ENCODE peak calls at places on chromosomes 6 and 20, in nine cellular contexts. T is KBM-7; M is caudate nucleus; Z is NCI-H2029; H is germinal center; P is upper lobe of right lung; O is glomerular endothelial cell; R is OCI-LY7; B is stimulated activated CD4-positive, alpha-beta T cell treated with anti-CD3 and anti-CD28 coated beads, Interleukin-15, amount 100 ng/mL, for 1 hour. I is an unnamed sample.

GRCh38 chr6:141291322-141291721 is 841.4 kb upstream of the GJE1 start:
- DNase-seq in B (no peak), H (no peak), P (no peak), T (no peak), O (no peak), M (no peak), R (no peak), Z (no peak), I (no peak)

GRCh38 chr20:1434571-1435336 is 31.9 kb downstream of the NSFL1C start:
- DNase-seq in R (peak), M (no peak), O (peak), Z (peak), H (peak), B (no peak), P (no peak), T (peak), I (peak)

GRCh38 chr20:50333856-50334255 is 143.2 kb downstream of the CEBPB start:
- DNase-seq in Z (no peak), T (no peak), H (no peak), P (no peak), O (no peak), R (no peak), B (no peak), M (no peak), I (no peak)

GRCh38 chr20:61118429-61119224 is 133.4 kb upstream of the CDH4 start:
- DNase-seq in Z (no peak), H (no peak), R (no peak), B (no peak), O (no peak), T (no peak), P (no peak), M (no peak), I (no peak)

GRCh38 chr6:106077881-106078280 is 8.3 kb upstream of the PRDM1 start:
- DNase-seq in H (no peak), Z (no peak), T (no peak), B (no peak), O (no peak), M (no peak), P (no peak), R (no peak), I (peak)

GRCh38 chr20:33864324-33864963 is 53.3 kb downstream of the CHMP4B start:
- DNase-seq in B (no peak), Z (peak), M (no peak), H (no peak), O (no peak), P (no peak), T (no peak), R (no peak), I (no peak)

GRCh38 chr6:10414766-10415592 is at the start of gene TFAP2A:
- DNase-seq in R (no peak), Z (no peak), T (no peak), P (no peak), H (no peak), B (no peak), M (no peak), O (no peak), I (no peak)

GRCh38 chr6:118709859-118710350 is 58.5 kb upstream of the CEP85L start:
- DNase-seq in Z (peak), T (peak), M (no peak), O (peak), B (peak), R (peak), P (no peak), H (peak), I (peak)

GRCh38 chr20:34090645-34091044 is 21.4 kb downstream of the EIF2S2 start:
- DNase-seq in P (no peak), T (no peak), B (no peak), H (no peak), M (no peak), Z (no peak), O (no peak), R (no peak), I (no peak)

GRCh38 chr6:155887431-155887830 is 431.8 kb upstream of the NOX3 start:
- DNase-seq in M (no peak), O (no peak), B (no peak), H (no peak), Z (no peak), P (no peak), R (no peak), T (no peak), I (no peak)

I was measured in DMS153.